ENCODE peak calls at places on chromosomes 7 and 10, in nine cellular contexts. One of them, this sample, is unnamed.

GRCh38 chr10:102227050-102227449 is 951 bp downstream of the ELOVL3 start:
- DNase-seq in Calu3: no peak
- DNase-seq in mammary epithelial cell: peak
- DNase-seq in PC-3: no peak
- DNase-seq in B cell: no peak
- DNase-seq in nephron progenitor cell: no peak
- DNase-seq in cardiac muscle cell: no peak
- DNase-seq in body of pancreas: no peak
- DNase-seq in AG09309: peak
- DNase-seq in this sample: no peak

GRCh38 chr7:127819975-127820778 is 168.2 kb downstream of the SND1 start:
- DNase-seq in PC-3: no peak
- DNase-seq in mammary epithelial cell: peak
- DNase-seq in body of pancreas: no peak
- DNase-seq in nephron progenitor cell: no peak
- DNase-seq in cardiac muscle cell: no peak
- DNase-seq in AG09309: no peak
- DNase-seq in B cell: peak
- DNase-seq in Calu3: no peak
- DNase-seq in this sample: no peak

GRCh38 chr10:74936577-74937445 is 110.4 kb downstream of the KAT6B start:
- DNase-seq in Calu3: no peak
- DNase-seq in B cell: no peak
- DNase-seq in mammary epithelial cell: no peak
- DNase-seq in PC-3: no peak
- DNase-seq in nephron progenitor cell: no peak
- DNase-seq in body of pancreas: no peak
- DNase-seq in AG09309: no peak
- DNase-seq in cardiac muscle cell: no peak
- DNase-seq in this sample: no peak

GRCh38 chr10:28796606-28797512 is 119.5 kb downstream of the BAMBI start:
- DNase-seq in PC-3: peak
- DNase-seq in B cell: no peak
- DNase-seq in AG09309: no peak
- DNase-seq in nephron progenitor cell: no peak
- DNase-seq in cardiac muscle cell: no peak
- DNase-seq in body of pancreas: peak
- DNase-seq in mammary epithelial cell: no peak
- DNase-seq in Calu3: peak
- DNase-seq in this sample: no peak

GRCh38 chr7:150941351-150941982 is 36.7 kb downstream of the KCNH2 start:
- DNase-seq in mammary epithelial cell: no peak
- DNase-seq in B cell: no peak
- DNase-seq in body of pancreas: peak
- DNase-seq in nephron progenitor cell: no peak
- DNase-seq in cardiac muscle cell: no peak
- DNase-seq in AG09309: no peak
- DNase-seq in PC-3: no peak
- DNase-seq in Calu3: no peak
- DNase-seq in this sample: no peak

GRCh38 chr7:147008530-147008929 is 891.9 kb downstream of the CNTNAP2 start:
- DNase-seq in AG09309: no peak
- DNase-seq in nephron progenitor cell: no peak
- DNase-seq in cardiac muscle cell: no peak
- DNase-seq in body of pancreas: no peak
- DNase-seq in B cell: no peak
- DNase-seq in PC-3: no peak
- DNase-seq in mammary epithelial cell: no peak
- DNase-seq in Calu3: no peak
- DNase-seq in this sample: no peak

GRCh38 chr10:4810093-4810492 is 15.9 kb upstream of the AKR1E2 start:
- DNase-seq in B cell: no peak
- DNase-seq in mammary epithelial cell: no peak
- DNase-seq in body of pancreas: no peak
- DNase-seq in nephron progenitor cell: no peak
- DNase-seq in cardiac muscle cell: no peak
- DNase-seq in Calu3: no peak
- DNase-seq in PC-3: no peak
- DNase-seq in AG09309: no peak
- DNase-seq in this sample: no peak

GRCh38 chr7:117323877-117324699 is 1.2 kb upstream of the WNT2 start:
- DNase-seq in PC-3: peak
- DNase-seq in mammary epithelial cell: peak
- DNase-seq in B cell: no peak
- DNase-seq in body of pancreas: peak
- DNase-seq in nephron progenitor cell: peak
- DNase-seq in AG09309: peak
- DNase-seq in Calu3: peak
- DNase-seq in cardiac muscle cell: peak
- DNase-seq in this sample: no peak

GRCh38 chr10:90779573-90779972 is 78.3 kb downstream of the HTR7 start:
- DNase-seq in mammary epithelial cell: peak
- DNase-seq in nephron progenitor cell: no peak
- DNase-seq in B cell: no peak
- DNase-seq in cardiac muscle cell: no peak
- DNase-seq in PC-3: peak
- DNase-seq in Calu3: no peak
- DNase-seq in body of pancreas: no peak
- DNase-seq in AG09309: no peak
- DNase-seq in this sample: no peak

GRCh38 chr10:127993281-127993680 is 86.4 kb downstream of the PTPRE start:
- DNase-seq in AG09309: no peak
- DNase-seq in mammary epithelial cell: no peak
- DNase-seq in PC-3: no peak
- DNase-seq in B cell: no peak
- DNase-seq in Calu3: no peak
- DNase-seq in cardiac muscle cell: no peak
- DNase-seq in body of pancreas: no peak
- DNase-seq in nephron progenitor cell: no peak
- DNase-seq in this sample: no peak

GRCh38 chr10:32104181-32104580 is 48.0 kb upstream of the KIF5B start:
- DNase-seq in body of pancreas: no peak
- DNase-seq in nephron progenitor cell: no peak
- DNase-seq in cardiac muscle cell: no peak
- DNase-seq in B cell: no peak
- DNase-seq in mammary epithelial cell: no peak
- DNase-seq in PC-3: no peak
- DNase-seq in Calu3: no peak
- DNase-seq in AG09309: peak
- DNase-seq in this sample: no peak

GRCh38 chr7:100604976-100605911 is 3.1 kb downstream of the PCOLCE start:
- DNase-seq in body of pancreas: peak
- DNase-seq in B cell: peak
- DNase-seq in PC-3: peak
- DNase-seq in AG09309: no peak
- DNase-seq in nephron progenitor cell: peak
- DNase-seq in Calu3: peak
- DNase-seq in mammary epithelial cell: no peak
- DNase-seq in cardiac muscle cell: peak
- DNase-seq in this sample: no peak

GRCh38 chr10:72242675-72243074 is 26.6 kb upstream of the ASCC1 start:
- DNase-seq in AG09309: no peak
- DNase-seq in cardiac muscle cell: no peak
- DNase-seq in body of pancreas: peak
- DNase-seq in nephron progenitor cell: no peak
- DNase-seq in PC-3: no peak
- DNase-seq in mammary epithelial cell: no peak
- DNase-seq in B cell: no peak
- DNase-seq in Calu3: no peak
- DNase-seq in this sample: no peak

GRCh38 chr7:44273681-44274622 is 51.4 kb downstream of the CAMK2B start:
- DNase-seq in cardiac muscle cell: no peak
- DNase-seq in PC-3: no peak
- DNase-seq in nephron progenitor cell: no peak
- DNase-seq in body of pancreas: no peak
- DNase-seq in Calu3: no peak
- DNase-seq in mammary epithelial cell: no peak
- DNase-seq in B cell: no peak
- DNase-seq in AG09309: no peak
- DNase-seq in this sample: no peak

GRCh38 chr7:5596046-5596895 is 172.6 kb upstream of the TNRC18 start:
- DNase-seq in AG09309: peak
- DNase-seq in cardiac muscle cell: peak
- DNase-seq in B cell: no peak
- DNase-seq in nephron progenitor cell: peak
- DNase-seq in mammary epithelial cell: peak
- DNase-seq in body of pancreas: peak
- DNase-seq in PC-3: peak
- DNase-seq in Calu3: peak
- DNase-seq in this sample: no peak

GRCh38 chr7:5596896-5597246 is 173.2 kb upstream of the TNRC18 start:
- DNase-seq in mammary epithelial cell: no peak
- DNase-seq in B cell: no peak
- DNase-seq in cardiac muscle cell: no peak
- DNase-seq in AG09309: no peak
- DNase-seq in body of pancreas: no peak
- DNase-seq in nephron progenitor cell: no peak
- DNase-seq in PC-3: no peak
- DNase-seq in Calu3: no peak
- DNase-seq in this sample: no peak

GRCh38 chr7:5597772-5598171 is 174.1 kb upstream of the TNRC18 start:
- DNase-seq in body of pancreas: no peak
- DNase-seq in Calu3: no peak
- DNase-seq in nephron progenitor cell: no peak
- DNase-seq in PC-3: no peak
- DNase-seq in B cell: no peak
- DNase-seq in cardiac muscle cell: no peak
- DNase-seq in mammary epithelial cell: no peak
- DNase-seq in AG09309: no peak
- DNase-seq in this sample: peak

GRCh38 chr7:5595545-5596045 is 172.0 kb upstream of the TNRC18 start:
- DNase-seq in cardiac muscle cell: no peak
- DNase-seq in body of pancreas: no peak
- DNase-seq in nephron progenitor cell: no peak
- DNase-seq in B cell: no peak
- DNase-seq in Calu3: no peak
- DNase-seq in mammary epithelial cell: peak
- DNase-seq in AG09309: no peak
- DNase-seq in PC-3: peak
- DNase-seq in this sample: no peak

GRCh38 chr7:5594616-5595544 is 171.2 kb upstream of the TNRC18 start:
- DNase-seq in cardiac muscle cell: peak
- DNase-seq in body of pancreas: no peak
- DNase-seq in B cell: peak
- DNase-seq in nephron progenitor cell: peak
- DNase-seq in AG09309: no peak
- DNase-seq in Calu3: no peak
- DNase-seq in PC-3: peak
- DNase-seq in mammary epithelial cell: peak
- DNase-seq in this sample: no peak
- TF ChIP-seq CTCF in cardiac muscle cell: no peak
- TF ChIP-seq CTCF in body of pancreas: no peak
- TF ChIP-seq CTCF in B cell: no peak
- TF ChIP-seq CTCF in nephron progenitor cell: no peak
- TF ChIP-seq CTCF in AG09309: no peak
- TF ChIP-seq CTCF in Calu3: no peak
- TF ChIP-seq CTCF in PC-3: no peak
- TF ChIP-seq CTCF in mammary epithelial cell: no peak
- TF ChIP-seq CTCF in this sample: no peak

GRCh38 chr7:76031964-76032363 is 15.8 kb downstream of the STYXL1 start:
- DNase-seq in Calu3: no peak
- DNase-seq in PC-3: no peak
- DNase-seq in AG09309: no peak
- DNase-seq in B cell: no peak
- DNase-seq in cardiac muscle cell: no peak
- DNase-seq in nephron progenitor cell: no peak
- DNase-seq in body of pancreas: no peak
- DNase-seq in mammary epithelial cell: no peak
- DNase-seq in this sample: no peak
- TF ChIP-seq CTCF in Calu3: no peak
- TF ChIP-seq CTCF in PC-3: no peak
- TF ChIP-seq CTCF in AG09309: no peak
- TF ChIP-seq CTCF in B cell: no peak
- TF ChIP-seq CTCF in cardiac muscle cell: no peak
- TF ChIP-seq CTCF in nephron progenitor cell: no peak
- TF ChIP-seq CTCF in body of pancreas: no peak
- TF ChIP-seq CTCF in mammary epithelial cell: no peak
- TF ChIP-seq CTCF in this sample: no peak

GRCh38 chr7:95547949-95548348 is 48.4 kb downstream of the PDK4 start:
- DNase-seq in body of pancreas: no peak
- DNase-seq in nephron progenitor cell: no peak
- DNase-seq in AG09309: no peak
- DNase-seq in PC-3: peak
- DNase-seq in Calu3: no peak
- DNase-seq in B cell: no peak
- DNase-seq in mammary epithelial cell: no peak
- DNase-seq in cardiac muscle cell: no peak
- DNase-seq in this sample: no peak

GRCh38 chr7:95545007-95545615 is 51.2 kb downstream of the PDK4 start:
- DNase-seq in nephron progenitor cell: peak
- DNase-seq in mammary epithelial cell: peak
- DNase-seq in PC-3: peak
- DNase-seq in cardiac muscle cell: peak
- DNase-seq in B cell: no peak
- DNase-seq in body of pancreas: peak
- DNase-seq in Calu3: peak
- DNase-seq in AG09309: peak
- DNase-seq in this sample: no peak

GRCh38 chr7:95546647-95547046 is 49.7 kb downstream of the PDK4 start:
- DNase-seq in Calu3: no peak
- DNase-seq in B cell: no peak
- DNase-seq in PC-3: no peak
- DNase-seq in cardiac muscle cell: no peak
- DNase-seq in AG09309: no peak
- DNase-seq in body of pancreas: no peak
- DNase-seq in mammary epithelial cell: no peak
- DNase-seq in nephron progenitor cell: no peak
- DNase-seq in this sample: no peak

GRCh38 chr7:95545666-95546065 is 50.6 kb downstream of the PDK4 start:
- DNase-seq in body of pancreas: no peak
- DNase-seq in Calu3: no peak
- DNase-seq in cardiac muscle cell: no peak
- DNase-seq in PC-3: no peak
- DNase-seq in B cell: no peak
- DNase-seq in AG09309: no peak
- DNase-seq in nephron progenitor cell: no peak
- DNase-seq in mammary epithelial cell: peak
- DNase-seq in this sample: no peak

GRCh38 chr7:95547356-95547755 is 49.0 kb downstream of the PDK4 start:
- DNase-seq in mammary epithelial cell: no peak
- DNase-seq in body of pancreas: no peak
- DNase-seq in PC-3: no peak
- DNase-seq in B cell: no peak
- DNase-seq in AG09309: no peak
- DNase-seq in nephron progenitor cell: no peak
- DNase-seq in Calu3: no peak
- DNase-seq in cardiac muscle cell: no peak
- DNase-seq in this sample: no peak
- TF ChIP-seq CTCF in mammary epithelial cell: no peak
- TF ChIP-seq CTCF in body of pancreas: no peak
- TF ChIP-seq CTCF in PC-3: no peak
- TF ChIP-seq CTCF in B cell: no peak
- TF ChIP-seq CTCF in AG09309: no peak
- TF ChIP-seq CTCF in nephron progenitor cell: no peak
- TF ChIP-seq CTCF in Calu3: no peak
- TF ChIP-seq CTCF in cardiac muscle cell: no peak
- TF ChIP-seq CTCF in this sample: no peak

DNA sequence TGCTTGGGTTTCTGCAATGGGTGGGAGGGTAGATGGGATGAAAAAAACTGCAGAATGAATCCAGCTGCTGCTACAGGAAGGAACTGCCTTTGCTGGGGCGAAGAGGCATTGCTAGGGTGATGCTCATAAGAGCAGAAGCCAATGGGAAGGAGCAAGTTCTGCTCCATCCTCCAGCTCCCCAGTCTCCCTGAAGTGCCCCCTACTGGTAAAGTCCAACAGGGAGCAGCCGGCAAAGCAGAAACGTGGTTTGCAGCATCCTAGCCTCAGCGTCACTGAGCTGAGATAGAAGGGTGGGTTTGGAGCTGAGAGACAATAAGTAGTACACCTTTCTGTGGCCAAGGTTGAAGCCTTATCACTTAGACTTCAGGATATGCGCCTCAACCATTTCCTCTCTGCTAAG is 220.5 kb downstream of the CCSER2 start:
- DNase-seq in Calu3: no peak
- DNase-seq in PC-3: no peak
- DNase-seq in nephron progenitor cell: no peak
- DNase-seq in body of pancreas: no peak
- DNase-seq in AG09309: no peak
- DNase-seq in mammary epithelial cell: no peak
- DNase-seq in cardiac muscle cell: no peak
- DNase-seq in B cell: no peak
- DNase-seq in this sample: no peak
- TF ChIP-seq CTCF in Calu3: no peak
- TF ChIP-seq CTCF in PC-3: peak
- TF ChIP-seq CTCF in nephron progenitor cell: no peak
- TF ChIP-seq CTCF in body of pancreas: peak
- TF ChIP-seq CTCF in AG09309: peak
- TF ChIP-seq CTCF in mammary epithelial cell: peak
- TF ChIP-seq CTCF in cardiac muscle cell: peak
- TF ChIP-seq CTCF in B cell: no peak
- TF ChIP-seq CTCF in this sample: peak